ENCODE peak calls at places on chromosome 13, in ten cellular contexts. One of them, this sample, is unnamed.

GRCh38 chr13:42355118-42355840 is 83.3 kb downstream of the AKAP11 start:
- DNase-seq in NCI-H1092: no peak
- DNase-seq in hypothalamus: no peak
- DNase-seq in GM23248: no peak
- DNase-seq in stimulated activated CD4-positive, alpha-beta T cell treated with anti-CD3 and anti-CD28 coated beads, Interleukin-4, amount 100 ng/mL, for 4 hours: peak
- DNase-seq in HEK293T: no peak
- DNase-seq in thoracic aorta: no peak
- DNase-seq in uterus: no peak
- DNase-seq in Calu3: no peak
- DNase-seq in AG09309: no peak
- DNase-seq in this sample: no peak

GRCh38 chr13:21638319-21639282 is 32.3 kb upstream of the FGF9 start:
- DNase-seq in NCI-H1092: peak
- DNase-seq in AG09309: no peak
- DNase-seq in hypothalamus: no peak
- DNase-seq in stimulated activated CD4-positive, alpha-beta T cell treated with anti-CD3 and anti-CD28 coated beads, Interleukin-4, amount 100 ng/mL, for 4 hours: no peak
- DNase-seq in GM23248: peak
- DNase-seq in Calu3: peak
- DNase-seq in thoracic aorta: no peak
- DNase-seq in uterus: peak
- DNase-seq in HEK293T: peak
- DNase-seq in this sample: no peak

GRCh38 chr13:79485451-79485850 is 4.5 kb downstream of the NDFIP2 start:
- DNase-seq in Calu3: no peak
- DNase-seq in stimulated activated CD4-positive, alpha-beta T cell treated with anti-CD3 and anti-CD28 coated beads, Interleukin-4, amount 100 ng/mL, for 4 hours: no peak
- DNase-seq in hypothalamus: no peak
- DNase-seq in NCI-H1092: no peak
- DNase-seq in thoracic aorta: no peak
- DNase-seq in GM23248: no peak
- DNase-seq in uterus: no peak
- DNase-seq in HEK293T: no peak
- DNase-seq in AG09309: no peak
- DNase-seq in this sample: no peak

GRCh38 chr13:44809152-44809551 is 180.1 kb downstream of the NUFIP1 start:
- DNase-seq in hypothalamus: no peak
- DNase-seq in GM23248: no peak
- DNase-seq in HEK293T: no peak
- DNase-seq in NCI-H1092: no peak
- DNase-seq in Calu3: no peak
- DNase-seq in AG09309: no peak
- DNase-seq in stimulated activated CD4-positive, alpha-beta T cell treated with anti-CD3 and anti-CD28 coated beads, Interleukin-4, amount 100 ng/mL, for 4 hours: no peak
- DNase-seq in uterus: no peak
- DNase-seq in thoracic aorta: no peak
- DNase-seq in this sample: no peak

GRCh38 chr13:64758520-64758919 is 2471.6 kb downstream of the PCDH9 start:
- DNase-seq in HEK293T: no peak
- DNase-seq in Calu3: no peak
- DNase-seq in hypothalamus: no peak
- DNase-seq in GM23248: peak
- DNase-seq in stimulated activated CD4-positive, alpha-beta T cell treated with anti-CD3 and anti-CD28 coated beads, Interleukin-4, amount 100 ng/mL, for 4 hours: no peak
- DNase-seq in thoracic aorta: no peak
- DNase-seq in uterus: no peak
- DNase-seq in NCI-H1092: no peak
- DNase-seq in AG09309: no peak
- DNase-seq in this sample: no peak

GRCh38 chr13:59982631-59983382 is 180.9 kb downstream of the DIAPH3 start:
- DNase-seq in NCI-H1092: no peak
- DNase-seq in HEK293T: no peak
- DNase-seq in thoracic aorta: no peak
- DNase-seq in hypothalamus: no peak
- DNase-seq in AG09309: no peak
- DNase-seq in stimulated activated CD4-positive, alpha-beta T cell treated with anti-CD3 and anti-CD28 coated beads, Interleukin-4, amount 100 ng/mL, for 4 hours: no peak
- DNase-seq in uterus: no peak
- DNase-seq in GM23248: no peak
- DNase-seq in Calu3: no peak
- DNase-seq in this sample: no peak

GRCh38 chr13:33870046-33870668 is 52.2 kb downstream of the RFC3 start:
- DNase-seq in thoracic aorta: no peak
- DNase-seq in uterus: no peak
- DNase-seq in NCI-H1092: peak
- DNase-seq in stimulated activated CD4-positive, alpha-beta T cell treated with anti-CD3 and anti-CD28 coated beads, Interleukin-4, amount 100 ng/mL, for 4 hours: no peak
- DNase-seq in AG09309: no peak
- DNase-seq in HEK293T: no peak
- DNase-seq in GM23248: no peak
- DNase-seq in Calu3: no peak
- DNase-seq in hypothalamus: no peak
- DNase-seq in this sample: no peak

GRCh38 chr13:28120317-28120716 is 18.0 kb upstream of the PAN3 start:
- DNase-seq in stimulated activated CD4-positive, alpha-beta T cell treated with anti-CD3 and anti-CD28 coated beads, Interleukin-4, amount 100 ng/mL, for 4 hours: no peak
- DNase-seq in NCI-H1092: no peak
- DNase-seq in thoracic aorta: no peak
- DNase-seq in uterus: no peak
- DNase-seq in hypothalamus: no peak
- DNase-seq in GM23248: no peak
- DNase-seq in HEK293T: no peak
- DNase-seq in AG09309: no peak
- DNase-seq in Calu3: no peak
- DNase-seq in this sample: no peak

GRCh38 chr13:24737042-24737441 is 26.9 kb upstream of the RNF17 start:
- DNase-seq in AG09309: no peak
- DNase-seq in hypothalamus: no peak
- DNase-seq in NCI-H1092: no peak
- DNase-seq in stimulated activated CD4-positive, alpha-beta T cell treated with anti-CD3 and anti-CD28 coated beads, Interleukin-4, amount 100 ng/mL, for 4 hours: no peak
- DNase-seq in Calu3: no peak
- DNase-seq in thoracic aorta: no peak
- DNase-seq in uterus: no peak
- DNase-seq in GM23248: no peak
- DNase-seq in HEK293T: no peak
- DNase-seq in this sample: no peak

GRCh38 chr13:29162638-29163037 is 342.5 kb downstream of the MTUS2 start:
- DNase-seq in uterus: no peak
- DNase-seq in thoracic aorta: no peak
- DNase-seq in HEK293T: no peak
- DNase-seq in NCI-H1092: no peak
- DNase-seq in GM23248: peak
- DNase-seq in hypothalamus: peak
- DNase-seq in Calu3: no peak
- DNase-seq in stimulated activated CD4-positive, alpha-beta T cell treated with anti-CD3 and anti-CD28 coated beads, Interleukin-4, amount 100 ng/mL, for 4 hours: no peak
- DNase-seq in AG09309: no peak
- DNase-seq in this sample: no peak

GRCh38 chr13:30792257-30793000 is 57.1 kb downstream of the ALOX5AP start:
- DNase-seq in HEK293T: peak
- DNase-seq in uterus: peak
- DNase-seq in NCI-H1092: no peak
- DNase-seq in Calu3: peak
- DNase-seq in thoracic aorta: peak
- DNase-seq in stimulated activated CD4-positive, alpha-beta T cell treated with anti-CD3 and anti-CD28 coated beads, Interleukin-4, amount 100 ng/mL, for 4 hours: no peak
- DNase-seq in AG09309: peak
- DNase-seq in hypothalamus: peak
- DNase-seq in GM23248: peak
- DNase-seq in this sample: no peak

GRCh38 chr13:34748078-34748477 is 194.0 kb upstream of the NBEA start:
- DNase-seq in stimulated activated CD4-positive, alpha-beta T cell treated with anti-CD3 and anti-CD28 coated beads, Interleukin-4, amount 100 ng/mL, for 4 hours: no peak
- DNase-seq in uterus: peak
- DNase-seq in AG09309: peak
- DNase-seq in hypothalamus: no peak
- DNase-seq in GM23248: peak
- DNase-seq in thoracic aorta: no peak
- DNase-seq in Calu3: peak
- DNase-seq in HEK293T: no peak
- DNase-seq in NCI-H1092: peak
- DNase-seq in this sample: no peak

GRCh38 chr13:92807343-92807742 is 419.3 kb upstream of the GPC6 start:
- DNase-seq in hypothalamus: no peak
- DNase-seq in AG09309: no peak
- DNase-seq in GM23248: no peak
- DNase-seq in HEK293T: no peak
- DNase-seq in Calu3: no peak
- DNase-seq in uterus: no peak
- DNase-seq in NCI-H1092: no peak
- DNase-seq in thoracic aorta: no peak
- DNase-seq in stimulated activated CD4-positive, alpha-beta T cell treated with anti-CD3 and anti-CD28 coated beads, Interleukin-4, amount 100 ng/mL, for 4 hours: no peak
- DNase-seq in this sample: no peak

GRCh38 chr13:83950284-83950683 is 68.0 kb upstream of the SLITRK1 start:
- DNase-seq in GM23248: no peak
- DNase-seq in NCI-H1092: no peak
- DNase-seq in AG09309: no peak
- DNase-seq in uterus: no peak
- DNase-seq in hypothalamus: no peak
- DNase-seq in HEK293T: no peak
- DNase-seq in Calu3: no peak
- DNase-seq in thoracic aorta: no peak
- DNase-seq in stimulated activated CD4-positive, alpha-beta T cell treated with anti-CD3 and anti-CD28 coated beads, Interleukin-4, amount 100 ng/mL, for 4 hours: no peak
- DNase-seq in this sample: no peak

GRCh38 chr13:49980266-49980665 is 16.6 kb upstream of the TRIM13 start:
- DNase-seq in stimulated activated CD4-positive, alpha-beta T cell treated with anti-CD3 and anti-CD28 coated beads, Interleukin-4, amount 100 ng/mL, for 4 hours: no peak
- DNase-seq in uterus: no peak
- DNase-seq in GM23248: no peak
- DNase-seq in Calu3: no peak
- DNase-seq in AG09309: no peak
- DNase-seq in thoracic aorta: no peak
- DNase-seq in NCI-H1092: no peak
- DNase-seq in HEK293T: no peak
- DNase-seq in hypothalamus: no peak
- DNase-seq in this sample: no peak

GRCh38 chr13:108961542-108962125 is 332.2 kb downstream of the MYO16 start:
- DNase-seq in GM23248: peak
- DNase-seq in NCI-H1092: peak
- DNase-seq in stimulated activated CD4-positive, alpha-beta T cell treated with anti-CD3 and anti-CD28 coated beads, Interleukin-4, amount 100 ng/mL, for 4 hours: no peak
- DNase-seq in uterus: no peak
- DNase-seq in AG09309: peak
- DNase-seq in Calu3: no peak
- DNase-seq in thoracic aorta: no peak
- DNase-seq in HEK293T: peak
- DNase-seq in hypothalamus: no peak
- DNase-seq in this sample: peak

GRCh38 chr13:40406405-40407138 is 259.9 kb downstream of the FOXO1 start:
- DNase-seq in GM23248: peak
- DNase-seq in thoracic aorta: no peak
- DNase-seq in Calu3: no peak
- DNase-seq in hypothalamus: no peak
- DNase-seq in NCI-H1092: no peak
- DNase-seq in uterus: peak
- DNase-seq in stimulated activated CD4-positive, alpha-beta T cell treated with anti-CD3 and anti-CD28 coated beads, Interleukin-4, amount 100 ng/mL, for 4 hours: no peak
- DNase-seq in HEK293T: no peak
- DNase-seq in AG09309: peak
- DNase-seq in this sample: no peak

GRCh38 chr13:98539655-98540054 is 37.3 kb downstream of the STK24 start:
- DNase-seq in hypothalamus: no peak
- DNase-seq in uterus: no peak
- DNase-seq in HEK293T: no peak
- DNase-seq in GM23248: peak
- DNase-seq in thoracic aorta: no peak
- DNase-seq in Calu3: no peak
- DNase-seq in stimulated activated CD4-positive, alpha-beta T cell treated with anti-CD3 and anti-CD28 coated beads, Interleukin-4, amount 100 ng/mL, for 4 hours: no peak
- DNase-seq in AG09309: no peak
- DNase-seq in NCI-H1092: no peak
- DNase-seq in this sample: no peak

GRCh38 chr13:112124100-112124499 is 57.2 kb downstream of the SOX1 start:
- DNase-seq in stimulated activated CD4-positive, alpha-beta T cell treated with anti-CD3 and anti-CD28 coated beads, Interleukin-4, amount 100 ng/mL, for 4 hours: no peak
- DNase-seq in AG09309: no peak
- DNase-seq in thoracic aorta: no peak
- DNase-seq in Calu3: no peak
- DNase-seq in NCI-H1092: peak
- DNase-seq in GM23248: no peak
- DNase-seq in HEK293T: no peak
- DNase-seq in hypothalamus: no peak
- DNase-seq in uterus: no peak
- DNase-seq in this sample: no peak

GRCh38 chr13:46893820-46894533 is 2.9 kb downstream of the HTR2A start:
- DNase-seq in Calu3: peak
- DNase-seq in NCI-H1092: no peak
- DNase-seq in GM23248: peak
- DNase-seq in stimulated activated CD4-positive, alpha-beta T cell treated with anti-CD3 and anti-CD28 coated beads, Interleukin-4, amount 100 ng/mL, for 4 hours: peak
- DNase-seq in HEK293T: peak
- DNase-seq in AG09309: no peak
- DNase-seq in hypothalamus: peak
- DNase-seq in uterus: peak
- DNase-seq in thoracic aorta: no peak
- DNase-seq in this sample: no peak

GRCh38 chr13:113973218-113974164 is at the start of gene C13orf46:
- DNase-seq in AG09309: no peak
- DNase-seq in Calu3: no peak
- DNase-seq in uterus: no peak
- DNase-seq in NCI-H1092: no peak
- DNase-seq in thoracic aorta: peak
- DNase-seq in hypothalamus: no peak
- DNase-seq in stimulated activated CD4-positive, alpha-beta T cell treated with anti-CD3 and anti-CD28 coated beads, Interleukin-4, amount 100 ng/mL, for 4 hours: no peak
- DNase-seq in GM23248: no peak
- DNase-seq in HEK293T: no peak
- DNase-seq in this sample: no peak

GRCh38 chr13:80132741-80133601 is 208.0 kb downstream of the SPRY2 start:
- DNase-seq in GM23248: peak
- DNase-seq in AG09309: no peak
- DNase-seq in hypothalamus: peak
- DNase-seq in Calu3: peak
- DNase-seq in NCI-H1092: no peak
- DNase-seq in thoracic aorta: peak
- DNase-seq in uterus: peak
- DNase-seq in stimulated activated CD4-positive, alpha-beta T cell treated with anti-CD3 and anti-CD28 coated beads, Interleukin-4, amount 100 ng/mL, for 4 hours: no peak
- DNase-seq in HEK293T: peak
- DNase-seq in this sample: no peak

GRCh38 chr13:20977394-20977793 is 74.8 kb upstream of the XPO4 start:
- DNase-seq in HEK293T: no peak
- DNase-seq in thoracic aorta: no peak
- DNase-seq in AG09309: no peak
- DNase-seq in stimulated activated CD4-positive, alpha-beta T cell treated with anti-CD3 and anti-CD28 coated beads, Interleukin-4, amount 100 ng/mL, for 4 hours: no peak
- DNase-seq in hypothalamus: no peak
- DNase-seq in Calu3: no peak
- DNase-seq in NCI-H1092: no peak
- DNase-seq in GM23248: no peak
- DNase-seq in uterus: no peak
- DNase-seq in this sample: no peak

GRCh38 chr13:73059460-73060250 is 850 bp downstream of the KLF5 start:
- DNase-seq in hypothalamus: no peak
- DNase-seq in HEK293T: peak
- DNase-seq in Calu3: no peak
- DNase-seq in AG09309: no peak
- DNase-seq in GM23248: peak
- DNase-seq in thoracic aorta: no peak
- DNase-seq in stimulated activated CD4-positive, alpha-beta T cell treated with anti-CD3 and anti-CD28 coated beads, Interleukin-4, amount 100 ng/mL, for 4 hours: peak
- DNase-seq in NCI-H1092: peak
- DNase-seq in uterus: peak
- DNase-seq in this sample: no peak

GRCh38 chr13:98466634-98467236 is 110.2 kb downstream of the STK24 start:
- DNase-seq in HEK293T: peak
- DNase-seq in NCI-H1092: no peak
- DNase-seq in GM23248: peak
- DNase-seq in hypothalamus: no peak
- DNase-seq in AG09309: no peak
- DNase-seq in Calu3: peak
- DNase-seq in uterus: no peak
- DNase-seq in stimulated activated CD4-positive, alpha-beta T cell treated with anti-CD3 and anti-CD28 coated beads, Interleukin-4, amount 100 ng/mL, for 4 hours: peak
- DNase-seq in thoracic aorta: no peak
- DNase-seq in this sample: no peak

GRCh38 chr13:113607477-113608245 is 23.1 kb downstream of the TFDP1 start:
- DNase-seq in uterus: no peak
- DNase-seq in stimulated activated CD4-positive, alpha-beta T cell treated with anti-CD3 and anti-CD28 coated beads, Interleukin-4, amount 100 ng/mL, for 4 hours: no peak
- DNase-seq in hypothalamus: no peak
- DNase-seq in NCI-H1092: no peak
- DNase-seq in thoracic aorta: no peak
- DNase-seq in HEK293T: no peak
- DNase-seq in AG09309: no peak
- DNase-seq in GM23248: no peak
- DNase-seq in Calu3: no peak
- DNase-seq in this sample: no peak

GRCh38 chr13:44364019-44364418 is 9.6 kb upstream of the SERP2 start:
- DNase-seq in AG09309: no peak
- DNase-seq in NCI-H1092: no peak
- DNase-seq in HEK293T: no peak
- DNase-seq in GM23248: no peak
- DNase-seq in hypothalamus: no peak
- DNase-seq in uterus: no peak
- DNase-seq in Calu3: no peak
- DNase-seq in stimulated activated CD4-positive, alpha-beta T cell treated with anti-CD3 and anti-CD28 coated beads, Interleukin-4, amount 100 ng/mL, for 4 hours: no peak
- DNase-seq in thoracic aorta: no peak
- DNase-seq in this sample: no peak

GRCh38 chr13:104422668-104423067 is 1356.5 kb upstream of the SLC10A2 start:
- DNase-seq in NCI-H1092: no peak
- DNase-seq in thoracic aorta: no peak
- DNase-seq in hypothalamus: no peak
- DNase-seq in uterus: no peak
- DNase-seq in HEK293T: no peak
- DNase-seq in Calu3: no peak
- DNase-seq in AG09309: no peak
- DNase-seq in GM23248: no peak
- DNase-seq in stimulated activated CD4-positive, alpha-beta T cell treated with anti-CD3 and anti-CD28 coated beads, Interleukin-4, amount 100 ng/mL, for 4 hours: no peak
- DNase-seq in this sample: no peak